ENCODE peak calls at places on chromosomes 13 and 19, in four cellular contexts. F is substantia nigra, Y is heart left ventricle, T is HT1080. W is an unnamed sample.

GRCh38 chr19:6232567-6232966 is 47.2 kb downstream of the MLLT1 start:
- DNase-seq in T (peak), Y (no peak), F (no peak), W (peak)

GRCh38 chr19:2804156-2805004 is 15.3 kb upstream of the ZNF554 start:
- DNase-seq in T (no peak), F (no peak), Y (no peak), W (no peak)

GRCh38 chr19:23978068-23978467 is 63.4 kb downstream of the ZNF726 start:
- DNase-seq in Y (no peak), F (no peak), T (no peak), W (no peak)

GRCh38 chr19:13833330-13834265 is 38.4 kb downstream of the ZSWIM4 start:
- DNase-seq in Y (peak), F (peak), T (peak), W (peak)

GRCh38 chr19:49469828-49470614 is 4.0 kb upstream of the FLT3LG start:
- DNase-seq in T (no peak), Y (no peak), F (no peak), W (no peak)

GRCh38 chr19:22634450-22634827 is 315 bp downstream of the ZNF492 start:
- DNase-seq in T (no peak), Y (no peak), F (no peak), W (no peak)

GRCh38 chr19:17236414-17236716 is 9.4 kb downstream of the NR2F6 start:
- DNase-seq in T (no peak), F (no peak), Y (no peak), W (no peak)

GRCh38 chr13:98454389-98454881 is 122.5 kb downstream of the STK24 start:
- DNase-seq in T (no peak), F (no peak), Y (no peak), W (peak)

GRCh38 chr13:110811008-110811720 is 97.7 kb downstream of the ING1 start:
- DNase-seq in T (no peak), F (no peak), Y (no peak), W (no peak)